ENCODE peak calls at places on chromosomes 7 and 10, in ten cellular contexts. Z is IMR-90, M is activated B cell treated with CpG ODN at 0.5 μM for 24 hours, F is cardiac fibroblast, K is esophagus squamous epithelium, D is mesothelial cell of epicardium, I is AG04450, R is A549, W is body of pancreas, B is NB4. L is an unnamed sample.

GRCh38 chr10:97508342-97508741 is 9.6 kb downstream of the UBTD1 start:
- DNase-seq in Z (peak), M (no peak), F (peak), K (no peak), D (no peak), I (no peak), R (no peak), W (no peak), B (no peak), L (no peak)

GRCh38 chr7:142956951-142957623 is 5.1 kb downstream of the KEL start:
- DNase-seq in Z (no peak), M (no peak), F (peak), K (no peak), D (no peak), I (no peak), R (peak), W (no peak), B (no peak), L (no peak)

GRCh38 chr10:114767589-114768393 is 53.8 kb upstream of the FHIP2A start:
- DNase-seq in Z (peak), M (peak), F (no peak), K (no peak), D (peak), I (no peak), R (no peak), W (peak), B (no peak), L (no peak)

GRCh38 chr10:69494626-69495558 is 43.6 kb downstream of the TSPAN15 start:
- DNase-seq in Z (no peak), M (no peak), F (no peak), K (no peak), D (no peak), I (no peak), R (no peak), W (no peak), B (no peak), L (no peak)

GRCh38 chr7:75626954-75627353 is 111.8 kb downstream of the HIP1 start:
- DNase-seq in Z (no peak), M (no peak), F (no peak), K (no peak), D (no peak), I (no peak), R (no peak), W (no peak), B (no peak), L (no peak)

GRCh38 chr10:92689663-92690210 is at the start of gene HHEX:
- DNase-seq in Z (peak), M (peak), F (peak), K (no peak), D (no peak), I (no peak), R (peak), W (peak), B (peak), L (no peak)

GRCh38 chr10:130215918-130216205 is 79.7 kb downstream of the GLRX3 start:
- DNase-seq in Z (no peak), M (no peak), F (no peak), K (no peak), D (no peak), I (no peak), R (no peak), W (no peak), B (no peak), L (no peak)

GRCh38 chr7:159144756-159145543 is at the start of gene VIPR2:
- DNase-seq in Z (no peak), M (no peak), F (no peak), K (no peak), D (no peak), I (no peak), R (no peak), W (peak), B (no peak), L (no peak)

GRCh38 chr10:15385552-15386455 is 14.7 kb upstream of the FAM171A1 start:
- DNase-seq in Z (no peak), M (no peak), F (no peak), K (no peak), D (no peak), I (no peak), R (no peak), W (no peak), B (no peak), L (no peak)

GRCh38 chr7:87810130-87810529 is 66.0 kb downstream of the SLC25A40 start:
- DNase-seq in Z (no peak), M (no peak), F (no peak), K (no peak), D (no peak), I (no peak), R (no peak), W (no peak), B (no peak), L (no peak)

GRCh38 chr7:25056368-25056767 is 68.7 kb downstream of the CYCS start:
- DNase-seq in Z (no peak), M (no peak), F (no peak), K (no peak), D (no peak), I (no peak), R (no peak), W (no peak), B (no peak), L (no peak)

GRCh38 chr7:70040971-70041766 is 442.9 kb downstream of the AUTS2 start:
- DNase-seq in Z (no peak), M (no peak), F (peak), K (no peak), D (no peak), I (no peak), R (peak), W (no peak), B (peak), L (no peak)

GRCh38 chr7:151086802-151087246 is 549 bp downstream of the AGAP3 start:
- DNase-seq in Z (no peak), M (no peak), F (no peak), K (no peak), D (no peak), I (no peak), R (no peak), W (peak), B (peak), L (no peak)
- TF ChIP-seq CTCF in Z (no peak), M (no peak), F (no peak), K (no peak), D (no peak), I (no peak), R (no peak), W (no peak), B (no peak), L (no peak)

GRCh38 chr7:141074162-141074989 is 512 bp downstream of the TMEM178B start:
- DNase-seq in Z (no peak), M (no peak), F (no peak), K (no peak), D (peak), I (no peak), R (peak), W (peak), B (no peak), L (no peak)
- TF ChIP-seq CTCF in Z (no peak), M (no peak), F (no peak), K (no peak), D (no peak), I (no peak), R (no peak), W (no peak), B (no peak), L (no peak)

DNA sequence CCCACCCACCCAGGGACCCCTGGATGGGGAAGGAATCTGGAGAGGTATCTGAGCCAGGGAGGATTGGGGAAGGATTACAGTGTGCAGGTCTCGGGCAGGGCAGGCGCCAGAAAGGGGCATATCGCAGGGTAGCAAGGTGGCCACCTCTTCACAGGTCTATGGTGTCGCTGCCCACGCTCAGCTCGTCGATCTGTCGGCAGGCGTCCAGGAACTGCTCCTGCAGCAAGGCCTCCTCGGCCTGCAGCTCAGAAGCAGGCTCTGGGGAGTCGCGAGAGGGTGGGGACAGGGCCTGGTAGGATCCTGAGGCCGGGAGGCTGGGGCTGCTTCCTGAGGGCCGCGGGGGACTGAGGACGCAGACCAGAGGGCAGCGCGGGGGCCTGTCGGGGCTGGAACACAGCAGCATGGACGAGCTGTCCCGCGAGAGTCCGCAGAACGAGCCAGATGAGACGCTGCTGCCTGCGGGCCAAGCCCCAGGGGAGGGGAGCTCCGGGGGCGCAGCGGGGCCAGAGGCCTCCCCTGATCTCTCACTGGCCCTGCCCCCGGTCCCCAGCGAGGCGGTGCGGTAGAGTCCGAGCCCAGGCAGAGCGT is 7.1 kb upstream of the RBM28 start:
- DNase-seq in Z (no peak), M (no peak), F (no peak), K (no peak), D (no peak), I (no peak), R (no peak), W (no peak), B (no peak), L (no peak)
- TF ChIP-seq CTCF in Z (no peak), M (no peak), F (no peak), K (no peak), D (no peak), I (no peak), R (no peak), W (no peak), B (no peak), L (no peak)

GRCh38 chr7:47873767-47874166 is 74.5 kb downstream of the PKD1L1 start:
- DNase-seq in Z (peak), M (no peak), F (no peak), K (no peak), D (no peak), I (no peak), R (peak), W (no peak), B (no peak), L (no peak)
- TF ChIP-seq CTCF in Z (no peak), M (no peak), F (no peak), K (no peak), D (no peak), I (no peak), R (no peak), W (no peak), B (no peak), L (no peak)